ENCODE peak calls at places on chromosomes 5 and 9, in six cellular contexts. P is K562, G is Panc1, A is HCT116, M is GM23338, O is HepG2. V is an unnamed sample.

GRCh38 chr5:141778683-141779082 is 96.7 kb upstream of the ARAP3 start:
- ATAC-seq in P (no peak), G (no peak), A (no peak), M (no peak), O (no peak), V (no peak)

GRCh38 chr5:137278476-137278875 is 220.7 kb downstream of the SPOCK1 start:
- ATAC-seq in P (no peak), G (no peak), A (no peak), M (no peak), O (no peak), V (no peak)

GRCh38 chr5:159743234-159743633 is 173.0 kb upstream of the ADRA1B start:
- ATAC-seq in P (no peak), G (no peak), A (no peak), M (no peak), O (no peak), V (no peak)

GRCh38 chr5:143515829-143516228 is 112.3 kb upstream of the NR3C1 start:
- ATAC-seq in P (no peak), G (no peak), A (no peak), M (no peak), O (no peak), V (no peak)

GRCh38 chr5:143516249-143516648 is 112.8 kb upstream of the NR3C1 start:
- ATAC-seq in P (no peak), G (no peak), A (no peak), M (no peak), O (no peak), V (no peak)

GRCh38 chr5:61162832-61163567 is 732 bp upstream of the SMIM15 start:
- ATAC-seq in P (peak), G (peak), A (peak), M (peak), O (peak), V (peak)

GRCh38 chr5:159962214-159962613 is 45.9 kb downstream of the ADRA1B start:
- ATAC-seq in P (no peak), G (no peak), A (no peak), M (no peak), O (no peak), V (no peak)

GRCh38 chr5:129858126-129858675 is 46.1 kb upstream of the CHSY3 start:
- ATAC-seq in P (no peak), G (no peak), A (no peak), M (no peak), O (no peak), V (no peak)

GRCh38 chr5:150600951-150601773 is 39.3 kb upstream of the SYNPO start:
- ATAC-seq in P (no peak), G (no peak), A (no peak), M (no peak), O (no peak), V (no peak)

GRCh38 chr9:88653926-88654325 is 118.9 kb downstream of the NXNL2 start:
- ATAC-seq in P (no peak), G (no peak), A (no peak), M (no peak), O (no peak), V (no peak)

GRCh38 chr9:19642256-19642655 is 146.6 kb downstream of the SLC24A2 start:
- ATAC-seq in P (peak), G (no peak), A (peak), M (no peak), O (peak), V (no peak)

GRCh38 chr9:31104249-31104648 is 1280.2 kb upstream of the ACO1 start:
- ATAC-seq in P (no peak), G (no peak), A (no peak), M (no peak), O (no peak), V (no peak)

GRCh38 chr9:77585335-77585786 is 62.8 kb downstream of the GNA14 start:
- ATAC-seq in P (peak), G (no peak), A (no peak), M (peak), O (no peak), V (no peak)

GRCh38 chr5:124894541-124894940 is 148.1 kb upstream of the ZNF608 start:
- ATAC-seq in P (no peak), G (no peak), A (no peak), M (no peak), O (no peak), V (no peak)

GRCh38 chr5:151202381-151203139 is 21.3 kb downstream of the CCDC69 start:
- ATAC-seq in P (peak), G (peak), A (peak), M (no peak), O (no peak), V (no peak)

GRCh38 chr5:181170237-181170830 is 22.9 kb downstream of the OR2V2 start:
- ATAC-seq in P (peak), G (peak), A (no peak), M (peak), O (peak), V (no peak)

GRCh38 chr9:126781186-126781585 is 23.7 kb upstream of the ZBTB43 start:
- ATAC-seq in P (no peak), G (no peak), A (no peak), M (no peak), O (no peak), V (no peak)

GRCh38 chr9:104774831-104775573 is 11.1 kb downstream of the NIPSNAP3B start:
- ATAC-seq in P (peak), G (no peak), A (no peak), M (no peak), O (peak), V (no peak)

GRCh38 chr5:122078116-122078865 is at the start of gene LOX:
- ATAC-seq in P (no peak), G (peak), A (no peak), M (peak), O (peak), V (peak)

GRCh38 chr5:75457691-75458090 is 53.7 kb downstream of the CERT1 start:
- ATAC-seq in P (no peak), G (no peak), A (no peak), M (no peak), O (no peak), V (no peak)

GRCh38 chr5:75463726-75464125 is 47.7 kb downstream of the CERT1 start:
- ATAC-seq in P (no peak), G (no peak), A (no peak), M (no peak), O (no peak), V (no peak)

GRCh38 chr5:75460947-75461346 is 50.5 kb downstream of the CERT1 start:
- ATAC-seq in P (no peak), G (no peak), A (no peak), M (peak), O (no peak), V (no peak)

GRCh38 chr5:75461679-75462078 is 49.8 kb downstream of the CERT1 start:
- ATAC-seq in P (no peak), G (no peak), A (no peak), M (no peak), O (no peak), V (no peak)

GRCh38 chr5:75460532-75460931 is 50.9 kb downstream of the CERT1 start:
- ATAC-seq in P (no peak), G (no peak), A (no peak), M (no peak), O (no peak), V (no peak)
- H3K27ac ChIP-seq in P (no peak), G (no peak), A (no peak), M (no peak), O (no peak), V (no peak)

DNA sequence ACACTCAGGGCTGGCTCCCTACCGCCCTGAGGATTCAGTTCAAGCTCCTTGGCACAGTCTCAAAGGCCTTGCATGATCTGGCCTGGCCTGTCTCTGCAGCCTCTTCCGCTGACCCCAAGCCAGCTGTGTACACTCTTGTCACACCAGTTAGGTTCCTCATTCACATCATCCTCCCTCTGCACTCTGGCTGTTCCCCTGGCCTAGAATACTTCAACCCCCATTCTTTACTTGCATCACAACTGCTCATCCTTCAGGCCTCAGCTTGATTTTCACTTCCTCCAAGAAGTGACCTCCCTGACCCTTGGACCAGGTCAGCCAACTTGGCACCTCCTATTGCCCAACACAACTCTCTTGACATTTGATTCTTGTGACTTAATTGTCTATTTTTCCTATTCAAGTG is 18.9 kb upstream of the PFDN1 start:
- ATAC-seq in P (no peak), G (no peak), A (no peak), M (no peak), O (no peak), V (peak)
- TF ChIP-seq POLR2AphosphoS5 in P (no peak), G (no peak), A (no peak), M (no peak), O (no peak), V (no peak)

DNA sequence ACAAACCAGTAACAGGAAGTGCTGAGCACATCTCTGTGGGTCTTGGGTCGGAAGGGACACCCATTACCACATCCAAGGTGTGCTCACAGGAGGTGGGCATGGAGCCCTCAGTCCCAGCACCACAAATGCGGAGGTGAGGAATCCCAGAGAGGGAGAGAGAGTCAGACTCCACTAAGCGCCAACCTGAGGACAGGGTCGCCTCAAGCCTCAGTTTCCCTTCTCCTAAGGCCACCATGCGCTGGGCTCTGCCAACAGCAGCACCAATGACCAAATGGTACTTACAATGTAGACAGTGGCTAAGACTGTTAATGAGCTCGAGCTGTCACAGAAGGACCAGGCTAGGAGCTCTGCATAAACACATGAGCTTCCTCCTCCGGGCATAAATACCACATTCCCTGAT is 43.1 kb downstream of the BICD2 start:
- ATAC-seq in P (no peak), G (no peak), A (no peak), M (no peak), O (no peak), V (no peak)
- H3K27ac ChIP-seq in P (no peak), G (no peak), A (no peak), M (no peak), O (no peak), V (no peak)

GRCh38 chr5:153676821-153677220 is 186.4 kb downstream of the GRIA1 start:
- ATAC-seq in P (no peak), G (no peak), A (no peak), M (no peak), O (no peak), V (no peak)

GRCh38 chr5:153678617-153679329 is 188.3 kb downstream of the GRIA1 start:
- ATAC-seq in P (no peak), G (no peak), A (no peak), M (no peak), O (no peak), V (no peak)
- TF ChIP-seq POLR2AphosphoS5 in P (no peak), G (no peak), A (no peak), M (no peak), O (no peak), V (no peak)